ENCODE peak calls at places on chromosomes 16 and 17, in eight cellular contexts. I, J, P, N, R, Y, S and Z are unnamed samples.

GRCh38 chr17:4635823-4636375 is 5.6 kb downstream of the ALOX15 start:
- ATAC-seq in R (peak; percentile 66), N (peak; percentile 80), I (peak; percentile 38), J (no peak), P (no peak), S (no peak), Y (peak; percentile 80), Z (no peak)

GRCh38 chr17:1412185-1413110 is 12.4 kb upstream of the YWHAE start:
- ATAC-seq in N (no peak), J (no peak), R (no peak), S (peak; percentile 35), P (no peak), I (peak; percentile 21), Y (peak; percentile 64), Z (no peak)

GRCh38 chr17:7107795-7108559 is 6.6 kb downstream of the ASGR2 start:
- ATAC-seq in S (no peak), N (no peak), P (no peak), J (no peak), R (no peak), I (no peak), Y (peak; percentile 22), Z (no peak)

GRCh38 chr17:41518031-41518430 is 659 bp downstream of the KRT15 start:
- ATAC-seq in P (no peak), R (no peak), Y (no peak), S (no peak), J (no peak), I (no peak), N (no peak), Z (no peak)

GRCh38 chr16:24646646-24646995 is 82.8 kb upstream of the TNRC6A start:
- ATAC-seq in I (peak; percentile 45), Y (no peak), P (no peak), J (no peak), S (no peak), R (no peak), N (no peak), Z (peak; percentile 55)

GRCh38 chr17:39090832-39091622 is 60.4 kb downstream of the PLXDC1 start:
- ATAC-seq in I (no peak), J (no peak), P (no peak), N (no peak), S (no peak), Y (no peak), R (no peak), Z (no peak)

GRCh38 chr17:40922239-40922638 is 15.2 kb downstream of the KRT23 start:
- ATAC-seq in S (peak; percentile 30), I (peak; percentile 64), N (no peak), Y (peak; percentile 94), P (no peak), J (no peak), R (no peak), Z (peak; percentile 79)

GRCh38 chr16:48524348-48525200 is 85.4 kb downstream of the N4BP1 start:
- ATAC-seq in I (no peak), S (no peak), P (no peak), N (no peak), R (peak; percentile 35), J (no peak), Y (peak; percentile 43), Z (no peak)

GRCh38 chr16:53168744-53169143 is 114.0 kb downstream of the CHD9 start:
- ATAC-seq in P (no peak), S (no peak), I (no peak), Y (peak; percentile 75), J (no peak), R (no peak), N (no peak), Z (no peak)

GRCh38 chr17:31499771-31500554 is 108.5 kb downstream of the RAB11FIP4 start:
- ATAC-seq in I (peak; percentile 93), S (peak; percentile 72), Y (peak; percentile 96), J (peak; percentile 28), R (no peak), N (no peak), P (peak; percentile 63), Z (peak; percentile 48)

GRCh38 chr16:426115-426905 is 861 bp downstream of the RAB11FIP3 start:
- ATAC-seq in S (peak; percentile 75), J (peak; percentile 10), I (no peak), N (no peak), R (no peak), P (peak; percentile 0), Y (peak; percentile 2), Z (peak; percentile 5)

GRCh38 chr16:20166531-20167235 is 93.0 kb upstream of the GPR139 start:
- ATAC-seq in S (no peak), P (no peak), R (no peak), N (no peak), I (no peak), Y (no peak), J (no peak), Z (no peak)

GRCh38 chr17:47423406-47424295 is 99.9 kb downstream of the EFCAB13 start:
- ATAC-seq in J (no peak), S (peak; percentile 86), I (peak; percentile 59), R (peak; percentile 37), P (peak; percentile 69), N (peak; percentile 60), Y (peak; percentile 90), Z (peak; percentile 36)

GRCh38 chr17:82812601-82813000 is 27.2 kb downstream of the ZNF750 start:
- ATAC-seq in J (no peak), I (no peak), S (no peak), P (no peak), Y (no peak), R (no peak), N (no peak), Z (no peak)

GRCh38 chr16:89573826-89574680 is 1.5 kb upstream of the CPNE7 start:
- ATAC-seq in R (no peak), Y (no peak), P (peak; percentile 15), I (no peak), N (no peak), S (no peak), J (peak; percentile 42), Z (no peak)

GRCh38 chr16:89155184-89155679 is 16.3 kb upstream of the CDH15 start:
- ATAC-seq in J (peak; percentile 46), S (peak; percentile 30), P (no peak), R (no peak), I (peak; percentile 86), N (no peak), Y (peak; percentile 57), Z (peak; percentile 82)

GRCh38 chr17:42553866-42554249 is 1.1 kb downstream of the HSD17B1 start:
- ATAC-seq in P (peak; percentile 37), S (peak; percentile 15), N (no peak), J (no peak), Y (peak; percentile 57), R (no peak), I (peak; percentile 13), Z (no peak)

GRCh38 chr17:37294888-37295287 is 80.9 kb upstream of the C17orf78 start:
- ATAC-seq in N (no peak), J (no peak), P (no peak), S (no peak), Y (no peak), R (no peak), I (no peak), Z (no peak)

GRCh38 chr17:77693301-77693700 is 265.2 kb upstream of the TNRC6C start:
- ATAC-seq in J (no peak), S (no peak), I (no peak), P (no peak), R (no peak), N (no peak), Y (no peak), Z (no peak)

GRCh38 chr17:46821482-46822387 is 3.2 kb upstream of the WNT3 start:
- ATAC-seq in P (no peak), I (no peak), S (no peak), R (no peak), J (peak; percentile 5), Y (no peak), N (no peak), Z (peak; percentile 32)

GRCh38 chr17:59365383-59365981 is 34.0 kb downstream of the YPEL2 start:
- ATAC-seq in P (peak; percentile 16), N (peak; percentile 44), Y (no peak), S (no peak), I (peak; percentile 10), R (no peak), J (peak; percentile 96), Z (no peak)

GRCh38 chr16:89815639-89816348 is 653 bp downstream of the FANCA start:
- ATAC-seq in R (no peak), S (peak; percentile 6), N (peak; percentile 9), Y (no peak), I (no peak), J (peak; percentile 3), P (peak; percentile 58), Z (peak; percentile 2)

GRCh38 chr16:88316151-88316550 is 66.6 kb upstream of the ZNF469 start:
- ATAC-seq in J (no peak), S (no peak), P (no peak), Y (no peak), R (no peak), I (no peak), N (no peak), Z (no peak)

GRCh38 chr17:66466933-66467367 is 164.5 kb downstream of the PRKCA start:
- ATAC-seq in S (peak; percentile 73), P (peak; percentile 97), J (peak; percentile 73), I (peak; percentile 89), R (no peak), N (no peak), Y (peak; percentile 67), Z (peak; percentile 93)